ENCODE peak calls at places on chromosomes 16 and 17, in six cellular contexts. One of them, this sample, is unnamed.

GRCh38 chr17:76019830-76020467 is 7.2 kb downstream of the EVPL start:
- DNase-seq in A549: no peak
- DNase-seq in K562: no peak
- DNase-seq in GM12878: no peak
- DNase-seq in GM23338: no peak
- DNase-seq in HepG2: no peak
- DNase-seq in this sample: no peak

GRCh38 chr16:84608281-84608680 is 9.6 kb downstream of the COTL1 start:
- DNase-seq in A549: no peak
- DNase-seq in K562: no peak
- DNase-seq in GM12878: no peak
- DNase-seq in GM23338: no peak
- DNase-seq in HepG2: no peak
- DNase-seq in this sample: no peak

GRCh38 chr16:4290236-4290830 is 17.5 kb upstream of the TFAP4 start:
- DNase-seq in A549: peak
- DNase-seq in K562: no peak
- DNase-seq in GM12878: no peak
- DNase-seq in GM23338: peak
- DNase-seq in HepG2: peak
- DNase-seq in this sample: peak

GRCh38 chr17:57577751-57578607 is 167.1 kb downstream of the CCDC182 start:
- DNase-seq in A549: no peak
- DNase-seq in K562: no peak
- DNase-seq in GM12878: no peak
- DNase-seq in GM23338: no peak
- DNase-seq in HepG2: peak
- DNase-seq in this sample: no peak

GRCh38 chr17:27381007-27381501 is 75.2 kb upstream of the KSR1 start:
- DNase-seq in A549: peak
- DNase-seq in K562: peak
- DNase-seq in GM12878: peak
- DNase-seq in GM23338: peak
- DNase-seq in HepG2: peak
- DNase-seq in this sample: no peak

GRCh38 chr17:7862692-7863437 is 5.1 kb downstream of the CYB5D1 start:
- DNase-seq in A549: peak
- DNase-seq in K562: peak
- DNase-seq in GM12878: no peak
- DNase-seq in GM23338: peak
- DNase-seq in HepG2: peak
- DNase-seq in this sample: no peak

GRCh38 chr17:61462734-61463067 is 10.5 kb downstream of the TBX4 start:
- DNase-seq in A549: no peak
- DNase-seq in K562: no peak
- DNase-seq in GM12878: no peak
- DNase-seq in GM23338: no peak
- DNase-seq in HepG2: no peak
- DNase-seq in this sample: no peak

GRCh38 chr17:77924757-77925336 is 33.7 kb upstream of the TNRC6C start:
- DNase-seq in A549: no peak
- DNase-seq in K562: peak
- DNase-seq in GM12878: no peak
- DNase-seq in GM23338: peak
- DNase-seq in HepG2: no peak
- DNase-seq in this sample: no peak

GRCh38 chr17:28042721-28043291 is 329 bp downstream of the NLK start:
- DNase-seq in A549: no peak
- DNase-seq in K562: no peak
- DNase-seq in GM12878: no peak
- DNase-seq in GM23338: no peak
- DNase-seq in HepG2: no peak
- DNase-seq in this sample: no peak

GRCh38 chr17:60249517-60249826 is 99.7 kb downstream of the CA4 start:
- DNase-seq in A549: no peak
- DNase-seq in K562: no peak
- DNase-seq in GM12878: no peak
- DNase-seq in GM23338: no peak
- DNase-seq in HepG2: no peak
- DNase-seq in this sample: no peak

GRCh38 chr17:28849281-28849680 is 5.5 kb upstream of the ERAL1 start:
- DNase-seq in A549: no peak
- DNase-seq in K562: peak
- DNase-seq in GM12878: no peak
- DNase-seq in GM23338: peak
- DNase-seq in HepG2: no peak
- DNase-seq in this sample: no peak

GRCh38 chr17:50272711-50273653 is 1.3 kb upstream of the TMEM92 start:
- DNase-seq in A549: peak
- DNase-seq in K562: peak
- DNase-seq in GM12878: no peak
- DNase-seq in GM23338: peak
- DNase-seq in HepG2: no peak
- DNase-seq in this sample: no peak

GRCh38 chr16:27401768-27402568 is at the start of gene IL21R:
- DNase-seq in A549: no peak
- DNase-seq in K562: no peak
- DNase-seq in GM12878: peak
- DNase-seq in GM23338: no peak
- DNase-seq in HepG2: no peak
- DNase-seq in this sample: no peak

GRCh38 chr17:39513915-39514314 is 52.6 kb downstream of the CDK12 start:
- DNase-seq in A549: no peak
- DNase-seq in K562: no peak
- DNase-seq in GM12878: no peak
- DNase-seq in GM23338: no peak
- DNase-seq in HepG2: no peak
- DNase-seq in this sample: no peak

GRCh38 chr17:39513256-39513655 is 52.0 kb downstream of the CDK12 start:
- DNase-seq in A549: no peak
- DNase-seq in K562: no peak
- DNase-seq in GM12878: no peak
- DNase-seq in GM23338: no peak
- DNase-seq in HepG2: no peak
- DNase-seq in this sample: no peak

GRCh38 chr17:39517224-39517623 is 55.9 kb downstream of the CDK12 start:
- DNase-seq in A549: no peak
- DNase-seq in K562: no peak
- DNase-seq in GM12878: no peak
- DNase-seq in GM23338: no peak
- DNase-seq in HepG2: no peak
- DNase-seq in this sample: no peak
- TF ChIP-seq REST in A549: no peak
- TF ChIP-seq REST in K562: no peak
- TF ChIP-seq REST in GM12878: no peak
- TF ChIP-seq REST in GM23338: no peak
- TF ChIP-seq REST in HepG2: no peak
- TF ChIP-seq REST in this sample: no peak

DNA sequence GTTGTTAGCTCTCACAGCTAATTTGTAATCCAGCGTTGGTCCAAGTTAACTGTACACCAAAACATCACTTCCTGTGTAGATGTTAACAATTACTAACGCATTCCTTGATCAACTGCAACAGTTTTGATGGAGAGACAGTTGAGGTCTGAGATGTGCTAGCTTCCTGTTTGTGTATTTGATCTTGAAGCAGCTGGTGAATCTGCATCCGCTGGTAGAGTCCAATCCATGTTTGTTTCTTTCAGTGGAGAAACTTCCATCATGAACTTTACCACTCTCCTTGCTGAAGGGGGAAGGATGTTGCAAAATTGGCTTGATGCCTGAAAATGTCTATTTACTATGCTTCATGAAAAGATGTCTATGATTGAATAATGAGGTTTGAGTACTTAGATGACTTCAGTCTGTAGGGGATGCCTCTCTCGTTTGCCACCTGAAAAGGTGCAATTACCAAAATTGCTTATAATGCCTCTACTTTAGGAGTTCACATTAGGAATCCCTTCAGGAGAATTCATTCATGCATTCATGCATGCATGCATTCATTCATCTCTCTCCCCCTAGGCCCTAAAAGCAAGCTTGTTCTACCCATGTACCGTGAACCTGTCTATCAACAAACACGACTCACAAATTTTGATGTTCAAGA is 39.6 kb upstream of the ZKSCAN2 start:
- DNase-seq in A549: no peak
- DNase-seq in K562: no peak
- DNase-seq in GM12878: no peak
- DNase-seq in GM23338: no peak
- DNase-seq in HepG2: no peak
- DNase-seq in this sample: no peak
- TF ChIP-seq CTCF in A549: no peak
- TF ChIP-seq CTCF in K562: no peak
- TF ChIP-seq CTCF in GM12878: no peak
- TF ChIP-seq CTCF in GM23338: no peak
- TF ChIP-seq CTCF in HepG2: no peak
- TF ChIP-seq CTCF in this sample: no peak

GRCh38 chr16:68506331-68507053 is 32.6 kb upstream of the ZFP90 start:
- DNase-seq in A549: no peak
- DNase-seq in K562: no peak
- DNase-seq in GM12878: no peak
- DNase-seq in GM23338: no peak
- DNase-seq in HepG2: no peak
- DNase-seq in this sample: no peak

GRCh38 chr16:68508013-68508412 is 31.1 kb upstream of the ZFP90 start:
- DNase-seq in A549: no peak
- DNase-seq in K562: no peak
- DNase-seq in GM12878: no peak
- DNase-seq in GM23338: no peak
- DNase-seq in HepG2: no peak
- DNase-seq in this sample: no peak

GRCh38 chr16:68499011-68499410 is 40.1 kb upstream of the ZFP90 start:
- DNase-seq in A549: no peak
- DNase-seq in K562: no peak
- DNase-seq in GM12878: no peak
- DNase-seq in GM23338: no peak
- DNase-seq in HepG2: no peak
- DNase-seq in this sample: no peak

GRCh38 chr16:68504066-68504465 is 35.0 kb upstream of the ZFP90 start:
- DNase-seq in A549: no peak
- DNase-seq in K562: no peak
- DNase-seq in GM12878: no peak
- DNase-seq in GM23338: no peak
- DNase-seq in HepG2: no peak
- DNase-seq in this sample: no peak

GRCh38 chr16:68503334-68503733 is 35.8 kb upstream of the ZFP90 start:
- DNase-seq in A549: no peak
- DNase-seq in K562: no peak
- DNase-seq in GM12878: no peak
- DNase-seq in GM23338: no peak
- DNase-seq in HepG2: no peak
- DNase-seq in this sample: no peak
- TF ChIP-seq REST in A549: no peak
- TF ChIP-seq REST in K562: no peak
- TF ChIP-seq REST in GM12878: no peak
- TF ChIP-seq REST in GM23338: no peak
- TF ChIP-seq REST in HepG2: no peak
- TF ChIP-seq REST in this sample: no peak

GRCh38 chr16:57628782-57629181 is 352 bp downstream of the ADGRG1 start:
- DNase-seq in A549: no peak
- DNase-seq in K562: no peak
- DNase-seq in GM12878: no peak
- DNase-seq in GM23338: no peak
- DNase-seq in HepG2: no peak
- DNase-seq in this sample: no peak

GRCh38 chr16:57627184-57627871 is 1.1 kb upstream of the ADGRG1 start:
- DNase-seq in A549: peak
- DNase-seq in K562: no peak
- DNase-seq in GM12878: no peak
- DNase-seq in GM23338: peak
- DNase-seq in HepG2: peak
- DNase-seq in this sample: no peak

GRCh38 chr16:57626420-57627170 is 1.8 kb upstream of the ADGRG1 start:
- DNase-seq in A549: no peak
- DNase-seq in K562: no peak
- DNase-seq in GM12878: no peak
- DNase-seq in GM23338: no peak
- DNase-seq in HepG2: no peak
- DNase-seq in this sample: no peak

GRCh38 chr16:57629516-57630401 is 1.3 kb downstream of the ADGRG1 start:
- DNase-seq in A549: no peak
- DNase-seq in K562: no peak
- DNase-seq in GM12878: no peak
- DNase-seq in GM23338: no peak
- DNase-seq in HepG2: no peak
- DNase-seq in this sample: no peak

GRCh38 chr16:57628008-57628781 is at the start of gene ADGRG1:
- DNase-seq in A549: peak
- DNase-seq in K562: peak
- DNase-seq in GM12878: no peak
- DNase-seq in GM23338: peak
- DNase-seq in HepG2: peak
- DNase-seq in this sample: peak
- TF ChIP-seq CTCF in A549: no peak
- TF ChIP-seq CTCF in K562: peak
- TF ChIP-seq CTCF in GM12878: no peak
- TF ChIP-seq CTCF in GM23338: peak
- TF ChIP-seq CTCF in HepG2: peak
- TF ChIP-seq CTCF in this sample: no peak

GRCh38 chr17:21301593-21302550 is 17.4 kb downstream of the MAP2K3 start:
- DNase-seq in A549: no peak
- DNase-seq in K562: no peak
- DNase-seq in GM12878: no peak
- DNase-seq in GM23338: no peak
- DNase-seq in HepG2: no peak
- DNase-seq in this sample: no peak

GRCh38 chr17:21300601-21301571 is 16.4 kb downstream of the MAP2K3 start:
- DNase-seq in A549: no peak
- DNase-seq in K562: no peak
- DNase-seq in GM12878: no peak
- DNase-seq in GM23338: no peak
- DNase-seq in HepG2: no peak
- DNase-seq in this sample: no peak

GRCh38 chr17:21303441-21304065 is 19.0 kb downstream of the MAP2K3 start:
- DNase-seq in A549: no peak
- DNase-seq in K562: no peak
- DNase-seq in GM12878: no peak
- DNase-seq in GM23338: no peak
- DNase-seq in HepG2: no peak
- DNase-seq in this sample: no peak

GRCh38 chr17:21302711-21303425 is 18.4 kb downstream of the MAP2K3 start:
- DNase-seq in A549: no peak
- DNase-seq in K562: no peak
- DNase-seq in GM12878: no peak
- DNase-seq in GM23338: no peak
- DNase-seq in HepG2: no peak
- DNase-seq in this sample: no peak

DNA sequence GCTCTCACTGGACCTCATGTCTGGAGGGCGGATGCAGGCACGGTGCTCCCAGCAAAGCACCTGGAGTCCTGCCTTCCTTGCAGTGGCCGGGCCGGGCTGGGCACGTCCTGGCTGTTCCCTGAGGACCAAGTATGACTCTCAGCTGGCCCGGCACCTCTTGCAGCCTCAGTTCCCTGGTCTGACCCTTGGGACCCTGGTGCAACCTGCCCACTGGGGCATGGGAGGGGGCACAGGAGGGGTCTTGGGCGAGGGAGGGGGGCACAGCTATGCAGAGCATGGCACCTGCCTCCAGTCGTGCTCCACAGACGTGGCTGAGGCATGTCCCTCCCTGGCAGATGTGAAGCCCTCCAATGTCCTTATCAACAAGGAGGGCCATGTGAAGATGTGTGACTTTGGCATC is 19.6 kb downstream of the MAP2K3 start:
- DNase-seq in A549: no peak
- DNase-seq in K562: no peak
- DNase-seq in GM12878: no peak
- DNase-seq in GM23338: no peak
- DNase-seq in HepG2: no peak
- DNase-seq in this sample: no peak
- TF ChIP-seq REST in A549: no peak
- TF ChIP-seq REST in K562: no peak
- TF ChIP-seq REST in GM12878: no peak
- TF ChIP-seq REST in GM23338: no peak
- TF ChIP-seq REST in HepG2: no peak
- TF ChIP-seq REST in this sample: no peak

This sample was measured in Panc1.